ENCODE peak calls at places on chromosomes 11 and 22, in nine cellular contexts. S is skeletal muscle cell; K is ELF-1; O is GM12892; W is activated CD4-positive, alpha-beta T cell treated with anti-CD3 and anti-CD28 coated beads for 48 hours; Y is A549; Q is lung microvascular endothelial cell; U is hepatocyte; T is CD4-positive, alpha-beta T cell. Z is an unnamed sample.

GRCh38 chr22:41480397-41480735 is 11.4 kb downstream of the ACO2 start:
- DNase-seq in Y (no peak), T (no peak), S (peak; percentile 72), Q (no peak), U (peak; percentile 68), K (no peak), O (no peak), W (no peak), Z (no peak)

GRCh38 chr22:48959496-48959895 is 868.2 kb downstream of the BRD1 start:
- DNase-seq in K (no peak), Q (no peak), T (no peak), O (no peak), W (no peak), Y (no peak), U (no peak), S (no peak), Z (no peak)

GRCh38 chr22:27435839-27436581 is 365.5 kb downstream of the MN1 start:
- DNase-seq in U (peak; percentile 62), Q (peak; percentile 17), Y (no peak), O (no peak), K (peak; percentile 77), T (no peak), W (no peak), S (no peak), Z (no peak)

GRCh38 chr11:11345099-11345498 is 8.0 kb downstream of the CSNK2A3 start:
- DNase-seq in W (no peak), Y (no peak), S (no peak), K (no peak), U (no peak), Q (no peak), T (no peak), O (no peak), Z (no peak)

GRCh38 chr22:20745177-20745576 is 28.7 kb upstream of the SERPIND1 start:
- DNase-seq in Y (no peak), U (no peak), T (no peak), S (no peak), O (no peak), Q (no peak), W (no peak), K (no peak), Z (no peak)

GRCh38 chr11:114259551-114259983 is 36.6 kb upstream of the NNMT start:
- DNase-seq in W (no peak), T (no peak), Q (no peak), S (no peak), K (no peak), U (no peak), Y (no peak), O (no peak), Z (no peak)

GRCh38 chr11:64459016-64459415 is 100.1 kb downstream of the RPS6KA4 start:
- DNase-seq in Q (no peak), K (no peak), S (no peak), Y (no peak), W (no peak), O (no peak), T (no peak), U (no peak), Z (no peak)

GRCh38 chr11:14443642-14444041 is 56.0 kb downstream of the COPB1 start:
- DNase-seq in T (no peak), S (no peak), Y (no peak), W (no peak), O (no peak), Q (no peak), K (no peak), U (peak; percentile 52), Z (no peak)

GRCh38 chr11:74179234-74180126 is 8.4 kb downstream of the PPME1 start:
- DNase-seq in T (no peak), Y (no peak), Q (no peak), O (no peak), U (no peak), K (no peak), W (no peak), S (no peak), Z (no peak)

GRCh38 chr11:118436639-118437045 is 350 bp downstream of the KMT2A start:
- DNase-seq in T (peak; percentile 35), S (no peak), O (peak; percentile 22), K (peak; percentile 18), Q (peak; percentile 14), Y (no peak), U (no peak), W (peak; percentile 66), Z (no peak)

GRCh38 chr11:29017941-29018340 is 909.8 kb downstream of the METTL15 start:
- DNase-seq in S (no peak), Y (no peak), Q (no peak), W (no peak), T (no peak), O (no peak), K (no peak), U (no peak), Z (no peak)

GRCh38 chr11:123494195-123495050 is 64.4 kb downstream of the GRAMD1B start:
- DNase-seq in Q (no peak), S (no peak), O (no peak), Y (no peak), T (no peak), U (no peak), K (peak; percentile 63), W (no peak), Z (no peak)

GRCh38 chr11:61172888-61173287 is 11.7 kb upstream of the VPS37C start:
- DNase-seq in S (no peak), K (no peak), T (no peak), O (no peak), W (no peak), Q (no peak), Y (no peak), U (no peak), Z (no peak)

GRCh38 chr11:19691815-19692214 is 20.8 kb upstream of the NAV2 start:
- DNase-seq in Q (no peak), S (no peak), W (no peak), T (no peak), Y (no peak), O (no peak), U (no peak), K (no peak), Z (no peak)

GRCh38 chr11:34655335-34656008 is 34.6 kb downstream of the EHF start:
- DNase-seq in U (no peak), O (no peak), Y (no peak), Q (no peak), W (peak; percentile 29), T (no peak), K (no peak), S (peak; percentile 14), Z (no peak)

GRCh38 chr11:69360606-69361005 is 66.7 kb downstream of the MYEOV start:
- DNase-seq in U (no peak), T (no peak), Q (no peak), K (no peak), O (no peak), Y (no peak), S (no peak), W (no peak), Z (no peak)